ENCODE peak calls at places on chromosomes 7 and 10, in five cellular contexts. X is Right ventricle myocardium superior, R is MV-4-11, C is uterus, L is NB4. E is an unnamed sample.

GRCh38 chr10:104734408-104734807 is 93.3 kb downstream of the SORCS3 start:
- DNase-seq in X (no peak), R (no peak), C (no peak), L (no peak), E (no peak)

GRCh38 chr7:24917510-24918239 is 62.3 kb downstream of the OSBPL3 start:
- DNase-seq in X (no peak), R (no peak), C (no peak), L (no peak), E (no peak)

GRCh38 chr7:125644113-125644512 is 714.5 kb upstream of the POT1 start:
- DNase-seq in X (no peak), R (no peak), C (no peak), L (no peak), E (no peak)

GRCh38 chr7:33062023-33062781 is at the start of gene NT5C3A:
- DNase-seq in X (no peak), R (no peak), C (no peak), L (peak; percentile 70), E (peak; percentile 65)

GRCh38 chr7:22666732-22667131 is 60.3 kb upstream of the IL6 start:
- DNase-seq in X (no peak), R (peak; percentile 37), C (no peak), L (no peak), E (no peak)

GRCh38 chr10:19563424-19564141 is 252.6 kb upstream of the PLXDC2 start:
- DNase-seq in X (no peak), R (no peak), C (no peak), L (no peak), E (no peak)

GRCh38 chr10:70461397-70462348 is 16.9 kb upstream of the PALD1 start:
- DNase-seq in X (peak; percentile 68), R (peak; percentile 20), C (peak; percentile 60), L (peak; percentile 70), E (peak; percentile 64)

GRCh38 chr7:2802504-2803341 is 41.4 kb downstream of the GNA12 start:
- DNase-seq in X (no peak), R (no peak), C (no peak), L (no peak), E (no peak)

GRCh38 chr10:12333382-12334185 is 15.8 kb upstream of the CAMK1D start:
- DNase-seq in X (peak; percentile 72), R (peak; percentile 93), C (peak; percentile 62), L (peak; percentile 83), E (no peak)

GRCh38 chr10:42482411-42482810 is 156.0 kb downstream of the ZNF33B start:
- DNase-seq in X (no peak), R (no peak), C (no peak), L (no peak), E (no peak)

GRCh38 chr10:131685576-131685975 is 215.2 kb upstream of the PPP2R2D start:
- DNase-seq in X (no peak), R (no peak), C (no peak), L (no peak), E (no peak)

E was measured in glutamatergic neuron.